ENCODE peak calls at places on chromosomes 6 and 20, in seven cellular contexts. E is pancreas; J is psoas muscle; Q is mesenchymal stem cell; F is CD4-positive, alpha-beta memory T cell; Z is K562; K is H9. D is an unnamed sample.

GRCh38 chr6:94121094-94121493 is 701.7 kb upstream of the EPHA7 start:
- DNase-seq in F (no peak), Q (no peak), Z (no peak), E (no peak), J (no peak), K (no peak), D (no peak)

GRCh38 chr20:59455392-59456341 is 148.7 kb upstream of the PHACTR3 start:
- DNase-seq in K (no peak), J (peak), E (peak), Z (peak), F (no peak), Q (no peak), D (no peak)

GRCh38 chr6:2117447-2117846 is 128.0 kb downstream of the GMDS start:
- DNase-seq in Z (no peak), Q (no peak), F (no peak), K (no peak), E (no peak), J (no peak), D (no peak)

GRCh38 chr6:79373880-79374279 is 139.4 kb upstream of the HMGN3 start:
- DNase-seq in K (no peak), F (no peak), E (no peak), J (no peak), Z (no peak), Q (no peak), D (no peak)

GRCh38 chr20:20089018-20089417 is 36.7 kb downstream of the CFAP61 start:
- DNase-seq in F (no peak), J (no peak), Z (no peak), Q (no peak), E (no peak), K (no peak), D (no peak)

GRCh38 chr6:122322824-122323223 is 76.6 kb upstream of the HSF2 start:
- DNase-seq in F (peak), K (no peak), Q (peak), J (no peak), Z (no peak), E (no peak), D (no peak)

GRCh38 chr6:170403451-170403850 is 96.9 kb downstream of the FAM120B start:
- DNase-seq in K (peak), F (no peak), Q (peak), Z (no peak), E (no peak), J (no peak), D (no peak)

GRCh38 chr6:127475823-127476176 is 16.6 kb upstream of the KIAA0408 start:
- DNase-seq in J (peak), F (no peak), Z (no peak), Q (no peak), K (peak), E (no peak), D (no peak)

GRCh38 chr20:51767018-51767866 is 948 bp downstream of the ATP9A start:
- DNase-seq in K (peak), Q (peak), J (peak), Z (peak), F (peak), E (peak), D (no peak)

GRCh38 chr6:66628917-66629316 is 921.9 kb upstream of the EYS start:
- DNase-seq in Q (peak), E (no peak), Z (no peak), K (no peak), F (no peak), J (no peak), D (no peak)

GRCh38 chr20:3997446-3997845 is 17.9 kb downstream of the RNF24 start:
- DNase-seq in Q (no peak), E (no peak), K (no peak), Z (no peak), J (no peak), F (no peak), D (no peak)

GRCh38 chr6:145749632-145750031 is 14.3 kb upstream of the EPM2A start:
- DNase-seq in E (no peak), Z (no peak), K (no peak), F (no peak), J (no peak), Q (peak), D (no peak)

GRCh38 chr6:40338306-40338705 is 248.9 kb downstream of the LRFN2 start:
- DNase-seq in Z (no peak), E (no peak), Q (no peak), J (no peak), K (no peak), F (no peak), D (no peak)

GRCh38 chr6:80142586-80142985 is 36.1 kb downstream of the BCKDHB start:
- DNase-seq in J (no peak), Q (no peak), F (no peak), Z (no peak), K (no peak), E (no peak), D (no peak)

GRCh38 chr6:131819507-131820228 is 11.8 kb downstream of the ENPP1 start:
- DNase-seq in J (no peak), E (no peak), Q (peak), K (no peak), F (no peak), Z (no peak), D (no peak)

GRCh38 chr6:82980086-82980485 is 85.6 kb downstream of the UBE3D start:
- DNase-seq in K (no peak), E (no peak), J (no peak), Z (no peak), Q (peak), F (no peak), D (no peak)

GRCh38 chr20:17615645-17616479 is 46.0 kb downstream of the DSTN start:
- DNase-seq in Q (no peak), K (no peak), F (no peak), E (peak), Z (no peak), J (peak), D (peak)

GRCh38 chr6:25883991-25884390 is 9.9 kb upstream of the SLC17A3 start:
- DNase-seq in Z (no peak), J (no peak), E (no peak), Q (peak), F (no peak), K (no peak), D (no peak)

GRCh38 chr20:46814366-46815232 is 80.0 kb upstream of the EYA2 start:
- DNase-seq in Q (peak), F (no peak), K (peak), Z (no peak), E (no peak), J (no peak), D (no peak)

GRCh38 chr20:46779831-46780230 is 70.4 kb downstream of the SLC2A10 start:
- DNase-seq in J (no peak), Q (no peak), E (no peak), K (no peak), Z (no peak), F (no peak), D (no peak)

GRCh38 chr6:170087946-170088348 is 202.9 kb downstream of the DLL1 start:
- DNase-seq in E (peak), F (peak), Q (no peak), J (peak), K (peak), Z (no peak), D (peak)

GRCh38 chr6:141956046-141956761 is 176.5 kb upstream of the GJE1 start:
- DNase-seq in E (no peak), Q (peak), J (no peak), Z (no peak), F (no peak), K (no peak), D (no peak)

GRCh38 chr6:146312606-146313005 is 231.0 kb upstream of the RAB32 start:
- DNase-seq in Q (no peak), Z (no peak), J (no peak), E (no peak), F (no peak), K (no peak), D (no peak)

DNA sequence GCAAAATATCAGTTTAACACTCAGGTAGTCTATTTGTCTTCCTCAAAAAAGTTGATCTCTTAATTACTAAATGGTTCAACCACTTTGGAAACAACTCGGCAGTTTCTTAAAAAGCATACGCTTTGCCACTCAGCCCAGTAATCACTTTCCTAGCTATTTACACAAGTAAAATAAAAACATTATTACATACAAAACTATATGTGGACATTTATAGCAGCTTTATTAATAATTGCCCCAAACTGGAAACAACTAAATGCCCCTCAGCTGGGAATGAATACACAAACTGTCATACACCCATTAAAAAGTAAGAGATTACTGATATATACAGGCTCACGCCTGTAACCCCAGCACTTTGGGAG is 7.4 kb downstream of the EEF1A1 start:
- DNase-seq in E (no peak), J (no peak), Z (no peak), F (no peak), K (no peak), Q (peak), D (no peak)
- H3K27ac ChIP-seq in E (no peak), J (no peak), Z (peak), F (no peak), K (no peak), Q (no peak), D (no peak)

GRCh38 chr6:128597956-128598355 is 77.6 kb upstream of the PTPRK start:
- DNase-seq in E (no peak), Z (no peak), J (no peak), F (no peak), Q (no peak), K (no peak), D (no peak)

GRCh38 chr6:128599036-128599435 is 78.6 kb upstream of the PTPRK start:
- DNase-seq in Z (no peak), F (no peak), E (no peak), J (no peak), K (no peak), Q (no peak), D (no peak)

GRCh38 chr6:128600397-128600951 is 80.1 kb upstream of the PTPRK start:
- DNase-seq in E (no peak), Q (peak), J (no peak), F (no peak), K (no peak), Z (no peak), D (no peak)

GRCh38 chr6:128598561-128598960 is 78.2 kb upstream of the PTPRK start:
- DNase-seq in F (no peak), J (no peak), Z (no peak), E (no peak), Q (no peak), K (no peak), D (no peak)

DNA sequence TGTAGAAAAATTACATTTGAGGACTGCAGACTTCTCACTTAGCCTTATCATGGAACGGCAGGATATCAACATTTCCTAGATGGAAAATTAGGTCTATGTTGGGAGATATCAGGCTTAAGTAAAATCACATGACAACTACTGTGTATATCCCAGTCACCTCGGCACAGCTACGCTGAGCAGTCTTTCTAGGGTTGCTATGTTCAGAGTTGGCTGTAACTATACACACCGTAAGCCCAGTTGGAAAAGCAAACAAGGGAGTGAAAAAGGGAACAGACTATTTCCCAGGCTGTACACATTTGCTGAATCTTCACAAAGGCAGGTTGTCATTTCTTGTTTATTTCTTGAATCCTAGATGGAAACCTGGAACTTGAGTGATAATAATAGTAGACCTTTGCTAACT is 80.7 kb upstream of the PTPRK start:
- DNase-seq in J (no peak), E (no peak), Z (no peak), K (no peak), Q (peak), F (no peak), D (no peak)
- H3K27ac ChIP-seq in J (no peak), E (no peak), Z (no peak), K (no peak), Q (peak), F (no peak), D (no peak)

GRCh38 chr6:163522033-163522432 is 107.5 kb downstream of the QKI start:
- DNase-seq in F (no peak), Q (no peak), Z (no peak), K (no peak), J (no peak), E (no peak), D (no peak)
- H3K27ac ChIP-seq in F (no peak), Q (no peak), Z (no peak), K (no peak), J (peak), E (no peak), D (no peak)

GRCh38 chr6:158762787-158763439 is 56.3 kb downstream of the EZR start:
- DNase-seq in K (no peak), E (no peak), Q (no peak), Z (peak), F (no peak), J (no peak), D (peak)
- H3K27ac ChIP-seq in K (no peak), E (no peak), Q (no peak), Z (no peak), F (no peak), J (no peak), D (peak)

GRCh38 chr6:53796791-53797190 is 2.0 kb downstream of the LRRC1 start:
- DNase-seq in Q (peak), J (no peak), Z (no peak), E (no peak), K (no peak), F (no peak), D (no peak)

GRCh38 chr6:53795702-53796450 is 1.1 kb downstream of the LRRC1 start:
- DNase-seq in E (peak), F (peak), Z (no peak), Q (peak), K (no peak), J (peak), D (peak)

GRCh38 chr6:53797304-53797703 is 2.5 kb downstream of the LRRC1 start:
- DNase-seq in Q (no peak), Z (no peak), K (no peak), F (no peak), J (no peak), E (no peak), D (no peak)

GRCh38 chr6:53795254-53795701 is 473 bp downstream of the LRRC1 start:
- DNase-seq in E (no peak), F (no peak), Q (peak), K (no peak), Z (no peak), J (no peak), D (no peak)

GRCh38 chr6:53796451-53796780 is 1.6 kb downstream of the LRRC1 start:
- DNase-seq in E (no peak), Q (no peak), J (no peak), Z (no peak), F (no peak), K (no peak), D (no peak)
- H3K27ac ChIP-seq in E (peak), Q (no peak), J (no peak), Z (no peak), F (no peak), K (no peak), D (peak)